ENCODE peak calls at places on chromosomes 13 and 19, in ten cellular contexts. S, H, Q, F, N, Z, K, L, O and C are unnamed samples. For H3K4me1, the result is how much of the 10 kb centered on the place peaks cover.

GRCh38 chr13:59672445-59672844 is 491.3 kb downstream of the DIAPH3 start:
- DNase-seq in L (no peak), N (no peak), F (no peak), H (no peak), Q (no peak), K (no peak), O (no peak), S (no peak), Z (no peak), C (no peak)

GRCh38 chr13:100088282-100088647 is 628 bp upstream of the PCCA start:
- DNase-seq in N (no peak), O (no peak), H (no peak), F (peak), Q (no peak), Z (no peak), L (no peak), K (no peak), S (no peak), C (no peak)

GRCh38 chr19:16398530-16399241 is 73.1 kb downstream of the EPS15L1 start:
- DNase-seq in O (no peak), H (no peak), Z (no peak), F (no peak), L (no peak), K (no peak), S (no peak), N (no peak), Q (no peak), C (no peak)

GRCh38 chr13:48890386-48890785 is 85.3 kb upstream of the FNDC3A start:
- DNase-seq in N (no peak), Z (no peak), F (no peak), Q (no peak), K (no peak), L (no peak), O (no peak), H (no peak), S (no peak), C (no peak)

GRCh38 chr19:51440846-51441409 is 17.3 kb downstream of the SIGLEC8 start:
- DNase-seq in N (no peak), O (no peak), S (no peak), Q (no peak), L (no peak), F (no peak), K (no peak), H (no peak), Z (peak), C (no peak)

GRCh38 chr13:101127741-101128353 is 288.5 kb downstream of the NALCN start:
- DNase-seq in F (peak), O (no peak), L (peak), S (no peak), N (peak), H (peak), Z (no peak), K (peak), Q (no peak), C (no peak)

GRCh38 chr13:45132384-45133064 is 12.2 kb downstream of the GTF2F2 start:
- DNase-seq in Z (no peak), Q (no peak), L (no peak), H (no peak), S (no peak), K (no peak), O (no peak), N (no peak), F (no peak), C (no peak)

GRCh38 chr19:38047048-38047435 is 140.0 kb downstream of the SIPA1L3 start:
- DNase-seq in H (no peak), Z (no peak), K (no peak), L (peak), F (no peak), Q (no peak), S (no peak), O (no peak), N (no peak), C (no peak)

GRCh38 chr19:56476671-56477428 is at the start of gene ZNF667:
- DNase-seq in N (peak), Q (peak), Z (no peak), H (peak), O (no peak), K (peak), S (no peak), L (peak), F (peak), C (peak)

GRCh38 chr19:30360378-30361106 is 11.6 kb upstream of the ZNF536 start:
- DNase-seq in S (no peak), Q (no peak), H (no peak), L (no peak), Z (no peak), N (peak), F (peak), K (peak), O (no peak), C (no peak)

GRCh38 chr13:80727321-80727975 is 386.5 kb upstream of the SPRY2 start:
- DNase-seq in H (no peak), Z (no peak), Q (no peak), S (no peak), F (no peak), K (no peak), N (no peak), O (no peak), L (no peak), C (no peak)

GRCh38 chr19:2048104-2048958 is 2.7 kb downstream of the MKNK2 start:
- DNase-seq in N (no peak), Z (no peak), S (no peak), K (no peak), H (no peak), O (no peak), F (no peak), L (no peak), Q (no peak), C (no peak)
- H3K4me3 ChIP-seq in N (no peak), Z (peak), S (peak), K (no peak), H (peak), O (peak), F (no peak), L (no peak), Q (peak), C (peak)

GRCh38 chr19:18198374-18198773 is 5.4 kb downstream of the MPV17L2 start:
- DNase-seq in O (no peak), N (no peak), Z (no peak), S (no peak), K (no peak), H (no peak), F (no peak), L (no peak), Q (no peak), C (no peak)
- H3K4me1 ChIP-seq in O (under half), N (under half), Z (under half), S (under half), K (under half), H (under half), F (under half), L (under half), Q (under half), C (under half)

GRCh38 chr19:49818691-49819331 is 722 bp downstream of the MED25 start:
- DNase-seq in Z (no peak), N (no peak), F (peak), S (no peak), K (no peak), H (no peak), L (no peak), O (no peak), Q (no peak), C (no peak)

GRCh38 chr19:49820125-49820524 is 2.0 kb downstream of the MED25 start:
- DNase-seq in Q (no peak), O (no peak), H (no peak), S (no peak), F (no peak), K (no peak), Z (no peak), N (no peak), L (no peak), C (no peak)

GRCh38 chr19:49814010-49814409 is 918 bp upstream of the FUZ start:
- DNase-seq in O (no peak), L (no peak), N (no peak), K (no peak), Z (no peak), F (no peak), H (no peak), Q (no peak), S (no peak), C (no peak)

GRCh38 chr19:49816616-49817015 is 1.5 kb upstream of the MED25 start:
- DNase-seq in L (no peak), H (no peak), N (no peak), K (no peak), S (no peak), Q (no peak), F (no peak), Z (no peak), O (no peak), C (no peak)

GRCh38 chr19:49817964-49818690 is at the start of gene MED25:
- DNase-seq in S (peak), O (peak), F (peak), L (peak), K (peak), N (peak), H (peak), Z (peak), Q (peak), C (peak)
- TF ChIP-seq CTCF in S (peak), O (peak), F (peak), L (no peak), K (no peak), N (no peak), H (peak), Z (peak), Q (peak), C (peak)

DNA sequence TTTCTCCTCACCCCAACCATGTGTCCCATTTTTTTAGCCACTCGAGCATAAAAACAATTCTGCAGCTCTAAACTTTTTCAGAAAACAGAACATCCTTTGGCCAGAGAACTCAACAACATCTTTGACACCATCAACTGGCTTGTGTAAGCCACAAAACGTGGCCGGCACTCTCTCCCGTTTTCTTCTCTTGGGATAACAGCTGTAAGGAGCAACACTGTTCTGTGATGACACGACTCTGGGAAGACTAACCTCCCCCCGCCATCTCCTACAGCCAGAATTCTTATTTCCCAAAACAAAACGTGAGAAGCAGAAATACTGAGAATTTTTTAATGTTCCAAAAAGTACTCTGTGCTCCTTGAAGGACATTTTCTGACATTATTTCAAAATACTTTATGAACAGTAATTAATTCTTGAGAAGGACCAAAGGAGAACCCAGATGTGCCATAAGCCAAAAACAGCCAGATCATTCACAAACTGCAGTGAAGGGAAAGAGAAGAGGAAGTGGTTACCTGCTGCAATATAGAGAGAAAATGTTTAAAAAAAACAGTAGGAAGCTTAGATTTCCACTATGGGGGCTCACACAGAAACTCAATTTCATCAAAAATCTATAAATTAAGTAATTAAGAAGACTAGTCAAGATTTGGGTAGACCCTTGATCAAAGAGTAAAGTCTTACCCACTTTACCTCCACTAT is 25.8 kb downstream of the COL4A1 start:
- DNase-seq in Z (no peak), N (no peak), O (no peak), L (no peak), K (no peak), S (peak), H (no peak), F (no peak), Q (peak), C (no peak)
- H3K4me3 ChIP-seq in Z (no peak), N (no peak), O (no peak), L (no peak), K (no peak), S (no peak), H (no peak), F (no peak), Q (no peak), C (no peak)

DNA sequence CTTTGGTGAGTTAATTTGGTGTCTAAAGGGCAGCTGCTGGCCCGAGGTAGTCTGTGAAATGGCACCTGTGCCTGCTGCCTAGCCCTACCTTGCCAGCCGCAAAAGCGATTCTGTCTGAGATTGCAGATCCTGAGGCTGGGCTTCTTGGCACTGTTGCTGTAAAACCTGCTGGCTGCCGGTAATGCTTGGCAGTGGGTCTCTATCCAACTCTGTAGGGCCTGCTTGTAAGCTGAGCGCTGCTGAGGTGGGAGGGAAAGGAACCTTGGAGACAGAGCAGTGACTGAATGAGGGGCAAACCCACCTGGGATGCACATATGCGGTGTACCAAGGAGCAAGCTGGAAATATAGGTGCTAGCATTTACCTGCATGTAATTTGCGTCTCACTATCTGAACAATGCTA is 11.7 kb downstream of the LCP1 start:
- DNase-seq in H (no peak), N (no peak), S (no peak), K (peak), O (no peak), Q (no peak), L (no peak), F (no peak), Z (no peak), C (no peak)
- H3K4me1 ChIP-seq in H (under half), N (under half), S (under half), K (under half), O (under half), Q (under half), L (half or more), F (under half), Z (under half), C (under half)

DNA sequence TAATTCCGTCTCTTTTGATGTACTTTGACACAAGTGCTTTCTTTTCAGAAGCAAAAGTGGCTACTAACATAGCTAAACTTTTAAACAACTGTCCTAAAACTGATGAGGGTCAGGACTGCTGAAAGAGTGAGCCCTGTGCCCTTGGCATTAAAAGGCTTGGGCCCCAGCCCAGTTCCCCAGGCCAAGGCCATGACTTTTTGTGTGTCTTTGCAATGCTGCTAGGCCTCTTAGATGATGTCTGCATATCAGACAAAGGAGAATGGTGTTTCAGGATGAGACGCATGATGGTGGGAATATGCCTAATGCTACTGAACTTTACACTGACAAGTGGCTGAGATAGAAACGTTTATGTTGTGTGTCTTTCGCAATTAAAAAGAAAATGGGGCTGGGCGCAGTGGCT is 38.0 kb downstream of the SLC7A9 start:
- DNase-seq in H (no peak), K (no peak), N (no peak), Z (no peak), F (no peak), S (no peak), O (no peak), L (no peak), Q (no peak), C (no peak)
- TF ChIP-seq CTCF in H (no peak), K (no peak), N (no peak), Z (no peak), F (no peak), S (no peak), O (no peak), L (no peak), Q (no peak), C (no peak)

DNA sequence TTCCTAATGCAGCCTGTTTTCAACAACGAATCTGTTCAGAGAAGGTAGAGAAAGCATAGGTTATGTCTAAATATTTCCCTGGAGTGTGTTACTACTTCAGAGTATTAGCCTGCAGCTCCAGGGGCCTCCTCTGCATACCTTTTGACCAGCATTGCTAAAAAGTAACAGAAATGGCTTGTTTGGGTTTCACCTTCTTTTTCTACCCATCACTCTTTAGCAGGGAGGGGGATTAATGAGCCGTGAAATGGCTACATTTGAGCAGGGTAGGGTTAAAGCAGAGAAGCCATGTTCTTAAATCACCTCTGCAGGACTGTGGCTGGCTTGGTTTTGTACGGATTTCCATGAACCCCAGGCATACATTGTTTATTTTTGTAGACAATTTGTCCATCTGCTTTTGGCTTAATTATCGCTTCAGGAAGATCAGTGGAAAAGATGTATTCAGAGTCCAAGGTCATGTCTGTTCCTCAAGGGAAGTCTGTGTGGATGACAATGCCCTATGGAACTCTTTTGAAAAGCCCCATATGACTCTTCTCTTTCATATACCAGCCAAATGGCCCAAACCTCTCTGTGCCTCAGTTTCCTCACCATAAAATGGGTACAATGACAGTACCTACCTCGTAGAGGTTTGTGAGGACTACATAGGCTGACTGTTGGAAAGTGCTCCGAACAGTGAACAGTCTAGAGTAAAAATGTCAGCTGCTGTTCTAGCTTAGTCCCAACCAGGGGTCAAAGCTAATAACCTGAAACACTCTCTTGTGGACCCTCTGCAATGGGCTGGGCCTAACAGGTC is 104.4 kb downstream of the COL4A2 start:
- DNase-seq in L (no peak), F (no peak), Q (no peak), K (no peak), N (no peak), S (no peak), O (no peak), Z (no peak), H (no peak), C (no peak)
- H3K4me3 ChIP-seq in L (no peak), F (no peak), Q (no peak), K (no peak), N (peak), S (no peak), O (no peak), Z (no peak), H (no peak), C (no peak)

GRCh38 chr19:7349231-7349591 is 474 bp downstream of the ARHGEF18 start:
- DNase-seq in S (no peak), Q (no peak), F (no peak), O (no peak), K (no peak), H (no peak), N (no peak), L (no peak), Z (no peak), C (no peak)

GRCh38 chr19:7348587-7349230 is at the start of gene ARHGEF18:
- DNase-seq in L (peak), K (no peak), Q (no peak), N (no peak), O (no peak), H (no peak), F (no peak), S (no peak), Z (peak), C (no peak)

GRCh38 chr19:7349961-7350711 is 1.4 kb downstream of the ARHGEF18 start:
- DNase-seq in O (no peak), Q (no peak), L (peak), Z (peak), F (no peak), N (no peak), H (no peak), K (no peak), S (no peak), C (no peak)

GRCh38 chr19:7342143-7342542 is 6.6 kb upstream of the ARHGEF18 start:
- DNase-seq in F (no peak), L (no peak), Q (no peak), H (no peak), Z (peak), O (no peak), K (no peak), N (no peak), S (no peak), C (no peak)

DNA sequence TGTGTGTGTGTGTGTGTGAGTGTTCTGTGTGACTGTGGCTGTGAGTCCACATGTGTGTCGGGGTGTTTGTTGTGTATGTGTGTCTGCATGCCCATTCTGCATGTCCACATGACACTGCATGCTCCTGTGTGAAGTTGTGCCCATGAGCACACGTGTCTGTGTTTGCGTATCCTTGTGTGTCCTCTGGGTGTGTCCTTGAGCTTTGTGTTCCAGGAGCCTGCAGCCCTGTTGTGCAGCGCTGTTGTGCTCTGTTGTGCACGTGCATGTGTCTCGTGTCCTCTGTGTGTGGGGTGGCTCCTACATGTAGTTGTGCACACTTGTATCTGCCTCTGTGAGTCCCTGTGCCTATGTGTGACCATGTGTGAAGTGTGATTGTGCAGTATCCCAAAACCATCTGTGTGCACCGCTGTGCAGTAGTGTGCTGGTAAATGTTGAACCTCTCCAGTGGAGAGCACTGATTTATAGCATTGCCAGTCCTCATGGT is 2.2 kb upstream of the ARHGEF18 start:
- DNase-seq in O (no peak), Q (no peak), S (no peak), N (no peak), L (no peak), Z (peak), K (no peak), F (no peak), H (no peak), C (no peak)
- H3K4me1 ChIP-seq in O (under half), Q (under half), S (under half), N (under half), L (half or more), Z (under half), K (under half), F (under half), H (under half), C (under half)

DNA sequence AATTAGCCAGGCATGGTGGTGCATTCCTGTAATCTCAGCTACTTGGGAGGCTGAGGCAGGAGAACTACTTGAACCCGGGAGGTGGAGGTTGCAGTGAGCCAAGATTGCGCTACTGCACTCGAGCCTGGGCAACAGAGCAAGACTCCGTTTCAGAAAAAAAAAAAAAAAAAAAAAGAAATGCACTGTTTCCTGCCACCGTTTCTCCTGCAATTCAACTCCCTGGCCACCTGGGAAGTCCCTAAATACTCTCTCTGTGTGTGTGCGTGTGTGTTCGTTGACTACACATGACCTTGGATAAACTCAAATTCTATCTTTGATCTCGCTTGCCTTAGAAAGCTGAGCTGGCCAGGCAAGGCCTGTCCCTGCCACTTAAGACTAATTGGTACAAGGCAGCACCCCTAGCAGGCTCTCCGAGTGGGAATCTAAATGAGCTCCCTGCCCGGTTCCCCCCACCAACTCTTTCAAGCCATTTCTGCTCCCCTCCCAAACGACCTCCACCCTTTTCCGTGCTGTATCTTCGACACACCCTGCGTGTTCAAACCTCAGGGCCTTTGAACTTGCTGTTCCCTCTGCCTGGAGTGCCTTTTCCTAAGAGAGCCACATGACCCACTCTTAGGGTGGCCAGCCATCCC is 5.2 kb upstream of the BCAT2 start:
- DNase-seq in L (no peak), H (peak), Z (no peak), N (peak), F (no peak), K (peak), S (no peak), O (no peak), Q (no peak), C (no peak)
- TF ChIP-seq CTCF in L (no peak), H (no peak), Z (no peak), N (peak), F (no peak), K (no peak), S (no peak), O (no peak), Q (no peak), C (no peak)